ENCODE peak calls at places on chromosomes 12 and 14, in six cellular contexts. One of them, this sample, is unnamed. For H3K36me3, the result is how much of the 10 kb centered on the place peaks cover.

GRCh38 chr14:80974338-80975078 is 19.1 kb downstream of the TSHR start:
- DNase-seq in lower lobe of right lung: no peak
- DNase-seq in lung: no peak
- DNase-seq in tibial artery: no peak
- DNase-seq in left lung: no peak
- DNase-seq in heart left ventricle: no peak
- DNase-seq in this sample: no peak

GRCh38 chr12:49537709-49538601 is 875 bp upstream of the KCNH3 start:
- DNase-seq in left lung: no peak
- DNase-seq in heart left ventricle: no peak
- DNase-seq in lung: no peak
- DNase-seq in lower lobe of right lung: no peak
- DNase-seq in tibial artery: no peak
- DNase-seq in this sample: no peak

GRCh38 chr12:93740721-93741120 is 63.5 kb downstream of the CRADD start:
- DNase-seq in tibial artery: no peak
- DNase-seq in lung: no peak
- DNase-seq in lower lobe of right lung: no peak
- DNase-seq in heart left ventricle: no peak
- DNase-seq in left lung: no peak
- DNase-seq in this sample: no peak

GRCh38 chr14:103492572-103492971 is 30.1 kb downstream of the CKB start:
- DNase-seq in tibial artery: no peak
- DNase-seq in lung: no peak
- DNase-seq in left lung: no peak
- DNase-seq in lower lobe of right lung: no peak
- DNase-seq in heart left ventricle: no peak
- DNase-seq in this sample: no peak

GRCh38 chr14:101732128-101732527 is 29.4 kb upstream of the PPP2R5C start:
- DNase-seq in heart left ventricle: no peak
- DNase-seq in lung: no peak
- DNase-seq in lower lobe of right lung: no peak
- DNase-seq in tibial artery: no peak
- DNase-seq in left lung: no peak
- DNase-seq in this sample: no peak

GRCh38 chr12:131829351-131829794 is 1.2 kb downstream of the MMP17 start:
- DNase-seq in lung: no peak
- DNase-seq in heart left ventricle: peak
- DNase-seq in left lung: no peak
- DNase-seq in tibial artery: no peak
- DNase-seq in lower lobe of right lung: no peak
- DNase-seq in this sample: no peak

GRCh38 chr14:61091657-61092273 is 110.7 kb downstream of the SLC38A6 start:
- DNase-seq in left lung: no peak
- DNase-seq in tibial artery: no peak
- DNase-seq in lower lobe of right lung: no peak
- DNase-seq in heart left ventricle: no peak
- DNase-seq in lung: no peak
- DNase-seq in this sample: no peak

GRCh38 chr14:26966942-26967341 is 369.1 kb upstream of the NOVA1 start:
- DNase-seq in left lung: no peak
- DNase-seq in tibial artery: no peak
- DNase-seq in heart left ventricle: no peak
- DNase-seq in lower lobe of right lung: no peak
- DNase-seq in lung: no peak
- DNase-seq in this sample: no peak

GRCh38 chr12:50387972-50388478 is 8.4 kb downstream of the FAM186A start:
- DNase-seq in lower lobe of right lung: no peak
- DNase-seq in heart left ventricle: no peak
- DNase-seq in lung: no peak
- DNase-seq in left lung: no peak
- DNase-seq in tibial artery: no peak
- DNase-seq in this sample: no peak

GRCh38 chr12:104610513-104611235 is 153.9 kb downstream of the CHST11 start:
- DNase-seq in tibial artery: no peak
- DNase-seq in lower lobe of right lung: no peak
- DNase-seq in heart left ventricle: no peak
- DNase-seq in lung: no peak
- DNase-seq in left lung: no peak
- DNase-seq in this sample: no peak
- H3K36me3 ChIP-seq in tibial artery: under half
- H3K36me3 ChIP-seq in lower lobe of right lung: under half
- H3K36me3 ChIP-seq in heart left ventricle: under half
- H3K36me3 ChIP-seq in lung: under half
- H3K36me3 ChIP-seq in left lung: under half
- H3K36me3 ChIP-seq in this sample: under half

GRCh38 chr14:74735113-74735512 is 22.2 kb downstream of the FCF1 start:
- DNase-seq in left lung: no peak
- DNase-seq in lower lobe of right lung: no peak
- DNase-seq in tibial artery: no peak
- DNase-seq in heart left ventricle: no peak
- DNase-seq in lung: no peak
- DNase-seq in this sample: no peak

GRCh38 chr14:74737753-74738325 is 24.9 kb downstream of the FCF1 start:
- DNase-seq in tibial artery: no peak
- DNase-seq in heart left ventricle: no peak
- DNase-seq in left lung: no peak
- DNase-seq in lung: no peak
- DNase-seq in lower lobe of right lung: no peak
- DNase-seq in this sample: no peak

GRCh38 chr14:74733241-74733640 is 20.3 kb downstream of the FCF1 start:
- DNase-seq in heart left ventricle: no peak
- DNase-seq in left lung: no peak
- DNase-seq in lung: no peak
- DNase-seq in tibial artery: no peak
- DNase-seq in lower lobe of right lung: no peak
- DNase-seq in this sample: no peak

GRCh38 chr14:74732387-74732786 is 19.4 kb downstream of the FCF1 start:
- DNase-seq in tibial artery: no peak
- DNase-seq in lower lobe of right lung: no peak
- DNase-seq in heart left ventricle: no peak
- DNase-seq in left lung: no peak
- DNase-seq in lung: no peak
- DNase-seq in this sample: no peak
- H3K36me3 ChIP-seq in tibial artery: half or more
- H3K36me3 ChIP-seq in lower lobe of right lung: half or more
- H3K36me3 ChIP-seq in heart left ventricle: under half
- H3K36me3 ChIP-seq in left lung: under half
- H3K36me3 ChIP-seq in lung: under half
- H3K36me3 ChIP-seq in this sample: under half

GRCh38 chr12:46370380-46370734 is 2.2 kb downstream of the SLC38A2 start:
- DNase-seq in left lung: no peak
- DNase-seq in heart left ventricle: no peak
- DNase-seq in lower lobe of right lung: no peak
- DNase-seq in lung: no peak
- DNase-seq in tibial artery: no peak
- DNase-seq in this sample: no peak
- H3K36me3 ChIP-seq in left lung: under half
- H3K36me3 ChIP-seq in heart left ventricle: under half
- H3K36me3 ChIP-seq in lower lobe of right lung: half or more
- H3K36me3 ChIP-seq in lung: under half
- H3K36me3 ChIP-seq in tibial artery: half or more
- H3K36me3 ChIP-seq in this sample: under half

GRCh38 chr14:91169951-91170350 is 56.1 kb downstream of the DGLUCY start:
- DNase-seq in left lung: no peak
- DNase-seq in heart left ventricle: no peak
- DNase-seq in lower lobe of right lung: no peak
- DNase-seq in tibial artery: no peak
- DNase-seq in lung: no peak
- DNase-seq in this sample: no peak

GRCh38 chr14:91159906-91160305 is 46.0 kb downstream of the DGLUCY start:
- DNase-seq in heart left ventricle: no peak
- DNase-seq in tibial artery: no peak
- DNase-seq in lower lobe of right lung: no peak
- DNase-seq in lung: no peak
- DNase-seq in left lung: no peak
- DNase-seq in this sample: no peak

GRCh38 chr14:91163316-91163715 is 49.4 kb downstream of the DGLUCY start:
- DNase-seq in lower lobe of right lung: no peak
- DNase-seq in heart left ventricle: peak
- DNase-seq in tibial artery: no peak
- DNase-seq in lung: no peak
- DNase-seq in left lung: no peak
- DNase-seq in this sample: no peak

GRCh38 chr14:91167380-91167770 is 53.5 kb downstream of the DGLUCY start:
- DNase-seq in lower lobe of right lung: no peak
- DNase-seq in tibial artery: no peak
- DNase-seq in lung: no peak
- DNase-seq in left lung: no peak
- DNase-seq in heart left ventricle: no peak
- DNase-seq in this sample: no peak

DNA sequence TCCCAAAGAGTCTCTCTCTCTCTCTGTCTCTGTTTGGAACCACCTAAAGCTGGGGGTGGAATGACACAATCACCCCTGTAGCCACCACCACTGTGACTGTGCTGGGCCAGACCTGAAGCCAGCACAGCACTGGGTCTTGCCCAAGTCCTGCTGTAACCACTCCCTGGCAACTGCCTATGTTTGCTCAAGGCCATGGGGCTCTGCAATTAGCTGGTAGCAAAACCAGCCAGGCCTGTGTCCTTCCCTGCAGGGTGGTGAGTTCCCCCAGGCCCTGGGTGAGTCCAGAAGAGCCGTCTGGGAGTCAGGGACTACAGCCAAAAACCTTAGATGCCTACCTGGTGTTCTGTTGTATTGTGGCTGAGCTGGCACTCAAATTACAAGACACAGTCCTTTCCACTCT is 50.8 kb downstream of the DGLUCY start:
- DNase-seq in left lung: peak
- DNase-seq in lower lobe of right lung: peak
- DNase-seq in tibial artery: no peak
- DNase-seq in heart left ventricle: peak
- DNase-seq in lung: peak
- DNase-seq in this sample: no peak
- H3K36me3 ChIP-seq in left lung: under half
- H3K36me3 ChIP-seq in lower lobe of right lung: half or more
- H3K36me3 ChIP-seq in tibial artery: under half
- H3K36me3 ChIP-seq in heart left ventricle: under half
- H3K36me3 ChIP-seq in lung: under half
- H3K36me3 ChIP-seq in this sample: under half

GRCh38 chr12:64445490-64445889 is 6.4 kb upstream of the TBK1 start:
- DNase-seq in tibial artery: no peak
- DNase-seq in heart left ventricle: no peak
- DNase-seq in left lung: no peak
- DNase-seq in lower lobe of right lung: no peak
- DNase-seq in lung: no peak
- DNase-seq in this sample: no peak
- H3K36me3 ChIP-seq in tibial artery: under half
- H3K36me3 ChIP-seq in heart left ventricle: under half
- H3K36me3 ChIP-seq in left lung: under half
- H3K36me3 ChIP-seq in lower lobe of right lung: half or more
- H3K36me3 ChIP-seq in lung: under half
- H3K36me3 ChIP-seq in this sample: under half

GRCh38 chr14:100363053-100363452 is 39.9 kb downstream of the SLC25A47 start:
- DNase-seq in lung: no peak
- DNase-seq in tibial artery: no peak
- DNase-seq in heart left ventricle: no peak
- DNase-seq in lower lobe of right lung: no peak
- DNase-seq in left lung: no peak
- DNase-seq in this sample: no peak
- H3K36me3 ChIP-seq in lung: under half
- H3K36me3 ChIP-seq in tibial artery: half or more
- H3K36me3 ChIP-seq in heart left ventricle: under half
- H3K36me3 ChIP-seq in lower lobe of right lung: half or more
- H3K36me3 ChIP-seq in left lung: under half
- H3K36me3 ChIP-seq in this sample: under half

DNA sequence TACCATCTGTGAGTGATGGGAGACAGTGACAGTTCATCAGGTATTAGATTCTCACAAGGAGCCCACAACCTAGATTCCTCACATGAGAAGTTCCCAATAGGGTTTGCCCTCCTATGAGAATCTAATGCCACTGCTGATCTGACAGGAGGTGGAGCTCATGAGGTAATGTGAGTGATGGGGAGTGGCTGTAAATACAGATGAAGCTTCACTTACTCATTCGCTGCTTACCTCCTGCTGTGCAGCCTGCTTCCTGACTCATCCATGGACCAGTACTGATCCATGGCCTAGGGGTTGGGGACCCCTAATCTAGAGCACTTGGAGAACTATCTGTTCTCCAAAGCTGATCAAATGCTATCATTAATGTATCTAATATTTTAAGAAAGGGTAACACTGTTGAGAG is 17.7 kb downstream of the CLEC2D start:
- DNase-seq in heart left ventricle: no peak
- DNase-seq in tibial artery: no peak
- DNase-seq in lower lobe of right lung: no peak
- DNase-seq in lung: no peak
- DNase-seq in left lung: no peak
- DNase-seq in this sample: no peak
- H3K36me3 ChIP-seq in heart left ventricle: under half
- H3K36me3 ChIP-seq in tibial artery: under half
- H3K36me3 ChIP-seq in lower lobe of right lung: under half
- H3K36me3 ChIP-seq in lung: under half
- H3K36me3 ChIP-seq in left lung: under half
- H3K36me3 ChIP-seq in this sample: under half